ENCODE peak calls at places on chromosomes 5 and 9, in eight cellular contexts. P is HuH-7; B is left ventricle myocardium inferior; R is effector CD4-positive, alpha-beta T cell; N is activated T-helper 1 cell treated with Interleukin-2 at 50 U/mL for 16 hours; G is aorta; M is NCI-H1105; Q is fibroblast of lung. U is an unnamed sample.

GRCh38 chr9:73090214-73090613 is 61.5 kb upstream of the ANXA1 start:
- DNase-seq in B (no peak), Q (no peak), G (no peak), N (no peak), R (no peak), M (no peak), P (no peak), U (no peak)

GRCh38 chr5:82912462-82912861 is 164.7 kb downstream of the TMEM167A start:
- DNase-seq in P (no peak), R (no peak), Q (no peak), G (no peak), M (no peak), B (no peak), N (no peak), U (no peak)

GRCh38 chr9:18746631-18747030 is 272.7 kb downstream of the ADAMTSL1 start:
- DNase-seq in N (no peak), Q (no peak), R (no peak), G (no peak), B (no peak), M (no peak), P (no peak), U (no peak)

GRCh38 chr5:136001531-136001930 is 27.3 kb upstream of the TGFBI start:
- DNase-seq in G (no peak), B (no peak), P (no peak), Q (peak; percentile 81), M (no peak), N (no peak), R (no peak), U (no peak)

GRCh38 chr9:83401328-83401895 is 136.8 kb downstream of the FRMD3 start:
- DNase-seq in G (no peak), B (no peak), R (no peak), N (no peak), Q (no peak), M (no peak), P (no peak), U (no peak)

GRCh38 chr5:151678146-151678545 is 8.6 kb downstream of the SPARC start:
- DNase-seq in N (no peak), R (no peak), G (no peak), P (no peak), B (peak; percentile 52), M (no peak), Q (peak; percentile 31), U (no peak)

GRCh38 chr5:150068472-150068871 is 17.9 kb downstream of the CSF1R start:
- DNase-seq in N (no peak), Q (no peak), G (no peak), M (no peak), P (no peak), B (no peak), R (no peak), U (no peak)

GRCh38 chr9:137129089-137129455 is 9.9 kb upstream of the GRIN1 start:
- DNase-seq in Q (peak; percentile 31), N (no peak), G (no peak), P (no peak), B (no peak), M (no peak), R (no peak), U (no peak)

GRCh38 chr5:149838881-149839739 is 105.5 kb downstream of the PDE6A start:
- DNase-seq in B (no peak), G (peak; percentile 51), Q (peak; percentile 52), M (no peak), R (no peak), P (no peak), N (no peak), U (no peak)

GRCh38 chr5:13244151-13244550 is 700.3 kb downstream of the DNAH5 start:
- DNase-seq in Q (no peak), N (no peak), B (no peak), R (no peak), G (no peak), P (no peak), M (no peak), U (no peak)

GRCh38 chr5:147756566-147756965 is 26.0 kb downstream of the JAKMIP2 start:
- DNase-seq in B (no peak), N (no peak), M (no peak), Q (no peak), P (no peak), R (no peak), G (no peak), U (no peak)

GRCh38 chr9:89483592-89484474 is 14.1 kb downstream of the SEMA4D start:
- DNase-seq in N (peak; percentile 59), Q (no peak), P (no peak), B (no peak), G (no peak), R (peak; percentile 65), M (no peak), U (no peak)

GRCh38 chr5:35372482-35372881 is 142.2 kb upstream of the PRLR start:
- DNase-seq in P (no peak), G (no peak), B (no peak), R (no peak), Q (no peak), N (no peak), M (no peak), U (no peak)

GRCh38 chr5:33371660-33372059 is 69.1 kb upstream of the TARS1 start:
- DNase-seq in M (no peak), R (no peak), N (no peak), Q (peak; percentile 87), P (no peak), G (no peak), B (no peak), U (no peak)

GRCh38 chr5:119274767-119275130 is 81.1 kb upstream of the TNFAIP8 start:
- DNase-seq in R (no peak), G (no peak), Q (peak; percentile 63), M (no peak), N (no peak), B (no peak), P (no peak), U (no peak)

GRCh38 chr5:27906481-27906880 is 868.1 kb upstream of the CDH9 start:
- DNase-seq in Q (no peak), G (no peak), N (no peak), M (no peak), R (no peak), P (no peak), B (no peak), U (no peak)

GRCh38 chr9:96256800-96257199 is 45.2 kb downstream of the HSD17B3 start:
- DNase-seq in Q (no peak), G (no peak), B (no peak), N (no peak), M (no peak), P (no peak), R (no peak), U (no peak)

GRCh38 chr5:1003296-1003937 is 5.2 kb upstream of the NKD2 start:
- DNase-seq in N (no peak), G (peak; percentile 1), Q (no peak), P (no peak), R (no peak), M (peak; percentile 89), B (peak; percentile 19), U (no peak)

GRCh38 chr5:1438871-1439270 is 6.4 kb downstream of the SLC6A3 start:
- DNase-seq in Q (no peak), B (no peak), R (no peak), M (no peak), N (no peak), G (peak; percentile 59), P (no peak), U (no peak)

GRCh38 chr9:15480028-15480427 is 30.7 kb downstream of the PSIP1 start:
- DNase-seq in B (no peak), M (no peak), G (no peak), R (no peak), Q (no peak), N (no peak), P (no peak), U (no peak)

GRCh38 chr9:89139450-89139849 is 39.2 kb downstream of the SHC3 start:
- DNase-seq in Q (no peak), P (no peak), B (no peak), R (no peak), G (no peak), M (no peak), N (no peak), U (no peak)

GRCh38 chr5:123530728-123531127 is 18.8 kb downstream of the CSNK1G3 start:
- DNase-seq in R (no peak), N (no peak), P (no peak), M (no peak), G (no peak), B (no peak), Q (no peak), U (no peak)

GRCh38 chr5:107968465-107968864 is 297.7 kb upstream of the EFNA5 start:
- DNase-seq in M (no peak), G (no peak), N (no peak), R (no peak), B (no peak), Q (peak; percentile 17), P (no peak), U (no peak)

U was measured in NCI-H460.